ENCODE peak calls at places on chromosomes 1 and 21, in eight cellular contexts. G is breast epithelium, U is esophagus squamous epithelium, T is GM23338, C is bronchial epithelial cell, B is cardiac fibroblast, A is hepatocyte, D is body of pancreas. W is an unnamed sample.
A peak's percentile ranks its signal among the peaks of the same experiment; 100 is the strongest.

GRCh38 chr1:85571181-85571540 is 9.4 kb upstream of the CCN1 start:
- DNase-seq in G (no peak), U (no peak), T (no peak), C (no peak), B (no peak), A (no peak), D (no peak), W (no peak)

GRCh38 chr1:160143695-160144094 is 7.7 kb upstream of the ATP1A4 start:
- DNase-seq in G (no peak), U (no peak), T (no peak), C (no peak), B (no peak), A (no peak), D (peak; percentile 27), W (no peak)

GRCh38 chr21:26506951-26507350 is 66.1 kb downstream of the CYYR1 start:
- DNase-seq in G (no peak), U (no peak), T (no peak), C (peak; percentile 89), B (peak; percentile 29), A (peak; percentile 11), D (no peak), W (peak; percentile 51)

GRCh38 chr1:201499191-201499590 is 7.7 kb downstream of the CSRP1 start:
- DNase-seq in G (no peak), U (no peak), T (no peak), C (no peak), B (no peak), A (no peak), D (no peak), W (no peak)

GRCh38 chr1:181131255-181131901 is 42.9 kb downstream of the IER5 start:
- DNase-seq in G (no peak), U (no peak), T (no peak), C (no peak), B (no peak), A (no peak), D (no peak), W (no peak)

GRCh38 chr1:39047374-39048229 is 21.5 kb downstream of the NDUFS5 start:
- DNase-seq in G (no peak), U (no peak), T (no peak), C (peak; percentile 47), B (peak; percentile 97), A (peak; percentile 72), D (peak; percentile 39), W (peak; percentile 95)

GRCh38 chr1:21779613-21780521 is 3.1 kb downstream of the USP48 start:
- DNase-seq in G (no peak), U (no peak), T (no peak), C (no peak), B (no peak), A (no peak), D (no peak), W (no peak)

GRCh38 chr21:31576428-31576827 is 83.1 kb upstream of the SOD1 start:
- DNase-seq in G (no peak), U (no peak), T (no peak), C (no peak), B (peak; percentile 29), A (no peak), D (no peak), W (no peak)

GRCh38 chr1:156497078-156497742 is 3.4 kb downstream of the MEF2D start:
- DNase-seq in G (no peak), U (no peak), T (no peak), C (no peak), B (no peak), A (no peak), D (no peak), W (no peak)

GRCh38 chr1:119871881-119872280 is 24.4 kb downstream of the ADAM30 start:
- DNase-seq in G (no peak), U (no peak), T (no peak), C (no peak), B (no peak), A (no peak), D (no peak), W (no peak)

GRCh38 chr1:42807056-42807668 is 9.8 kb upstream of the ERMAP start:
- DNase-seq in G (no peak), U (no peak), T (no peak), C (no peak), B (no peak), A (no peak), D (no peak), W (no peak)

GRCh38 chr1:184658033-184658432 is 96.6 kb downstream of the EDEM3 start:
- DNase-seq in G (no peak), U (no peak), T (no peak), C (no peak), B (no peak), A (no peak), D (no peak), W (no peak)

GRCh38 chr21:25421327-25422028 is 185.8 kb downstream of the MRPL39 start:
- DNase-seq in G (no peak), U (no peak), T (peak; percentile 90), C (peak; percentile 4), B (peak; percentile 48), A (peak; percentile 59), D (peak; percentile 36), W (peak; percentile 53)

GRCh38 chr1:160353223-160353622 is 10.0 kb downstream of the NCSTN start:
- DNase-seq in G (no peak), U (no peak), T (no peak), C (peak; percentile 25), B (no peak), A (no peak), D (no peak), W (peak; percentile 14)

GRCh38 chr21:38659936-38660332 is 145.8 kb upstream of the ETS2 start:
- DNase-seq in G (no peak), U (no peak), T (peak; percentile 22), C (no peak), B (no peak), A (no peak), D (no peak), W (no peak)
- H3K4me3 ChIP-seq in G (no peak overlapping the region), U (peak overlapping the region; percentile 62), T (peak overlapping the region; percentile 66), C (no peak overlapping the region), B (no peak overlapping the region), A (peak overlapping the region; percentile 44), D (no peak overlapping the region), W (no peak overlapping the region)

GRCh38 chr1:9909222-9910046 is 635 bp downstream of the CTNNBIP1 start:
- DNase-seq in G (no peak), U (peak; percentile 25), T (peak; percentile 52), C (peak; percentile 70), B (peak; percentile 22), A (peak; percentile 50), D (peak; percentile 27), W (no peak)

GRCh38 chr1:9910080-9910424 is at the start of gene CTNNBIP1:
- DNase-seq in G (no peak), U (no peak), T (no peak), C (no peak), B (no peak), A (no peak), D (no peak), W (no peak)

GRCh38 chr1:9912264-9912936 is 2.3 kb upstream of the CTNNBIP1 start:
- DNase-seq in G (no peak), U (no peak), T (no peak), C (no peak), B (no peak), A (no peak), D (no peak), W (no peak)

GRCh38 chr1:9908846-9909221 is 1.2 kb downstream of the CTNNBIP1 start:
- DNase-seq in G (no peak), U (no peak), T (no peak), C (no peak), B (no peak), A (peak; percentile 26), D (no peak), W (no peak)

GRCh38 chr1:9910425-9911178 is 533 bp upstream of the CTNNBIP1 start:
- DNase-seq in G (peak; percentile 100), U (peak; percentile 99), T (peak; percentile 99), C (peak; percentile 93), B (peak; percentile 99), A (peak; percentile 99), D (peak; percentile 100), W (peak; percentile 99)
- H3K4me3 ChIP-seq in G (peak overlapping the region; percentile 52), U (peak overlapping the region; percentile 65), T (peak overlapping the region; percentile 64), C (peak overlapping the region; percentile 53), B (peak overlapping the region; percentile 66), A (peak overlapping the region; percentile 41), D (peak overlapping the region; percentile 3), W (peak overlapping the region; percentile 71)

GRCh38 chr1:153793973-153794615 is 18.9 kb downstream of the SLC27A3 start:
- DNase-seq in G (no peak), U (no peak), T (no peak), C (no peak), B (no peak), A (no peak), D (no peak), W (no peak)

GRCh38 chr1:153796786-153797659 is 21.8 kb downstream of the SLC27A3 start:
- DNase-seq in G (peak; percentile 85), U (no peak), T (peak; percentile 96), C (peak; percentile 59), B (peak; percentile 74), A (peak; percentile 88), D (peak; percentile 91), W (peak; percentile 59)

GRCh38 chr1:153795325-153795837 is 20.2 kb downstream of the SLC27A3 start:
- DNase-seq in G (no peak), U (no peak), T (no peak), C (no peak), B (no peak), A (no peak), D (no peak), W (no peak)

GRCh38 chr1:153794671-153795324 is 19.6 kb downstream of the SLC27A3 start:
- DNase-seq in G (no peak), U (no peak), T (no peak), C (no peak), B (no peak), A (no peak), D (no peak), W (no peak)

GRCh38 chr1:153795934-153796785 is 21.0 kb downstream of the SLC27A3 start:
- DNase-seq in G (no peak), U (no peak), T (no peak), C (no peak), B (no peak), A (no peak), D (no peak), W (no peak)
- H3K4me3 ChIP-seq in G (no peak overlapping the region), U (no peak overlapping the region), T (no peak overlapping the region), C (no peak overlapping the region), B (no peak overlapping the region), A (no peak overlapping the region), D (no peak overlapping the region), W (no peak overlapping the region)

GRCh38 chr1:154440031-154440430 is 34.9 kb downstream of the IL6R start:
- DNase-seq in G (no peak), U (no peak), T (no peak), C (no peak), B (no peak), A (no peak), D (no peak), W (no peak)

GRCh38 chr1:154445040-154445472 is 39.9 kb downstream of the IL6R start:
- DNase-seq in G (no peak), U (no peak), T (no peak), C (peak; percentile 34), B (no peak), A (no peak), D (no peak), W (peak; percentile 62)

GRCh38 chr1:154443274-154444013 is 38.3 kb downstream of the IL6R start:
- DNase-seq in G (no peak), U (no peak), T (no peak), C (no peak), B (no peak), A (no peak), D (no peak), W (no peak)

GRCh38 chr1:154441241-154441888 is 36.2 kb downstream of the IL6R start:
- DNase-seq in G (no peak), U (no peak), T (no peak), C (no peak), B (no peak), A (no peak), D (no peak), W (no peak)

GRCh38 chr1:154442006-154442740 is 37.0 kb downstream of the IL6R start:
- DNase-seq in G (no peak), U (no peak), T (peak; percentile 54), C (no peak), B (peak; percentile 72), A (no peak), D (no peak), W (peak; percentile 55)
- H3K4me3 ChIP-seq in G (no peak overlapping the region), U (no peak overlapping the region), T (no peak overlapping the region), C (no peak overlapping the region), B (no peak overlapping the region), A (no peak overlapping the region), D (no peak overlapping the region), W (no peak overlapping the region)